ENCODE peak calls at places on chromosomes 3 and 15, in seven cellular contexts. B is A549, R is PC-9, X is fibroblast of lung, S is esophagus squamous epithelium, Q is K562, E is right atrium auricular region. W is an unnamed sample.

GRCh38 chr15:68286256-68286655 is 8.7 kb downstream of the FEM1B start:
- DNase-seq in B (no peak), R (no peak), X (no peak), S (no peak), Q (no peak), E (no peak), W (no peak)

GRCh38 chr15:74783072-74783807 is 1.4 kb downstream of the CSK start:
- DNase-seq in B (no peak), R (no peak), X (peak; percentile 26), S (no peak), Q (peak; percentile 49), E (no peak), W (peak; percentile 42)

GRCh38 chr3:138202945-138203701 is 16.0 kb downstream of the ARMC8 start:
- DNase-seq in B (no peak), R (no peak), X (no peak), S (no peak), Q (no peak), E (no peak), W (no peak)

GRCh38 chr15:59647085-59647484 is 10.2 kb downstream of the GTF2A2 start:
- DNase-seq in B (no peak), R (no peak), X (no peak), S (no peak), Q (no peak), E (no peak), W (no peak)

GRCh38 chr3:51434746-51435323 is 43.8 kb downstream of the RBM15B start:
- DNase-seq in B (peak; percentile 23), R (no peak), X (peak; percentile 53), S (no peak), Q (peak; percentile 53), E (no peak), W (peak; percentile 19)

GRCh38 chr3:106428565-106428994 is 559.8 kb upstream of the CBLB start:
- DNase-seq in B (peak; percentile 18), R (peak; percentile 81), X (peak; percentile 99), S (no peak), Q (no peak), E (peak; percentile 74), W (no peak)

GRCh38 chr15:25877681-25878080 is 14.6 kb upstream of the ATP10A start:
- DNase-seq in B (no peak), R (no peak), X (no peak), S (no peak), Q (no peak), E (no peak), W (no peak)

GRCh38 chr15:40441012-40441735 is 421 bp downstream of the BAHD1 start:
- DNase-seq in B (peak; percentile 48), R (no peak), X (no peak), S (no peak), Q (peak; percentile 73), E (no peak), W (no peak)

GRCh38 chr3:113264741-113265140 is 53.4 kb downstream of the BOC start:
- DNase-seq in B (no peak), R (no peak), X (no peak), S (no peak), Q (no peak), E (no peak), W (no peak)

GRCh38 chr3:106355873-106356272 is 487.1 kb upstream of the CBLB start:
- DNase-seq in B (no peak), R (no peak), X (no peak), S (no peak), Q (no peak), E (no peak), W (no peak)

GRCh38 chr3:72453686-72454085 is 394.6 kb downstream of the SHQ1 start:
- DNase-seq in B (no peak), R (no peak), X (no peak), S (no peak), Q (no peak), E (no peak), W (no peak)

GRCh38 chr3:65019412-65020093 is 331.8 kb upstream of the ADAMTS9 start:
- DNase-seq in B (no peak), R (peak; percentile 76), X (peak; percentile 20), S (no peak), Q (no peak), E (no peak), W (no peak)

GRCh38 chr3:8869613-8870012 is 93.7 kb downstream of the RAD18 start:
- DNase-seq in B (peak; percentile 83), R (peak; percentile 98), X (peak; percentile 74), S (no peak), Q (no peak), E (no peak), W (no peak)

GRCh38 chr3:146256851-146257486 is 6.1 kb upstream of the PLSCR4 start:
- DNase-seq in B (no peak), R (no peak), X (peak; percentile 79), S (no peak), Q (no peak), E (no peak), W (no peak)

GRCh38 chr3:146262711-146263110 is 11.8 kb upstream of the PLSCR4 start:
- DNase-seq in B (no peak), R (no peak), X (no peak), S (no peak), Q (no peak), E (no peak), W (no peak)

GRCh38 chr3:146265720-146266119 is 14.8 kb upstream of the PLSCR4 start:
- DNase-seq in B (no peak), R (no peak), X (no peak), S (no peak), Q (no peak), E (no peak), W (no peak)

GRCh38 chr3:146259880-146260589 is 9.1 kb upstream of the PLSCR4 start:
- DNase-seq in B (no peak), R (no peak), X (no peak), S (no peak), Q (no peak), E (no peak), W (no peak)
- H3K4me3 ChIP-seq in B (no peak overlapping the region), R (no peak overlapping the region), X (no peak overlapping the region), S (no peak overlapping the region), Q (no peak overlapping the region), E (no peak overlapping the region), W (no peak overlapping the region)

GRCh38 chr3:123350971-123351370 is 97.9 kb downstream of the ADCY5 start:
- DNase-seq in B (no peak), R (no peak), X (no peak), S (no peak), Q (no peak), E (no peak), W (no peak)
- H3K4me1 ChIP-seq in B (no peaks in the 10 kb centered on the region), R (no peaks in the 10 kb centered on the region), X (no peaks in the 10 kb centered on the region), S (no peaks in the 10 kb centered on the region), Q (no peaks in the 10 kb centered on the region), E (peaks cover 71% of the 10 kb centered on the region), W (peaks cover 2% of the 10 kb centered on the region)

GRCh38 chr15:66997212-66997611 is 68.2 kb upstream of the SMAD3 start:
- DNase-seq in B (no peak), R (peak; percentile 88), X (peak; percentile 62), S (no peak), Q (no peak), E (no peak), W (no peak)
- H3K9me3 ChIP-seq in B (no peaks in the 10 kb centered on the region), R (no peaks in the 10 kb centered on the region), X (no peaks in the 10 kb centered on the region), S (no peaks in the 10 kb centered on the region), Q (no peaks in the 10 kb centered on the region), E (no peaks in the 10 kb centered on the region), W (no peaks in the 10 kb centered on the region)

GRCh38 chr3:62378329-62378789 is 5.0 kb upstream of the FEZF2 start:
- DNase-seq in B (no peak), R (no peak), X (no peak), S (no peak), Q (no peak), E (no peak), W (peak; percentile 28)
- H3K4me3 ChIP-seq in B (no peak overlapping the region), R (no peak overlapping the region), X (no peak overlapping the region), S (no peak overlapping the region), Q (no peak overlapping the region), E (no peak overlapping the region), W (peak overlapping the region; percentile 7)

GRCh38 chr3:15634671-15635661 is 33.4 kb downstream of the BTD start:
- DNase-seq in B (no peak), R (no peak), X (peak; percentile 80), S (no peak), Q (no peak), E (no peak), W (no peak)
- H3K4me1 ChIP-seq in B (peaks cover 91% of the 10 kb centered on the region), R (peaks cover 93% of the 10 kb centered on the region), X (peaks cover 39% of the 10 kb centered on the region), S (peaks cover 20% of the 10 kb centered on the region), Q (peaks cover 9% of the 10 kb centered on the region), E (peaks cover 45% of the 10 kb centered on the region), W (no peaks in the 10 kb centered on the region)

DNA sequence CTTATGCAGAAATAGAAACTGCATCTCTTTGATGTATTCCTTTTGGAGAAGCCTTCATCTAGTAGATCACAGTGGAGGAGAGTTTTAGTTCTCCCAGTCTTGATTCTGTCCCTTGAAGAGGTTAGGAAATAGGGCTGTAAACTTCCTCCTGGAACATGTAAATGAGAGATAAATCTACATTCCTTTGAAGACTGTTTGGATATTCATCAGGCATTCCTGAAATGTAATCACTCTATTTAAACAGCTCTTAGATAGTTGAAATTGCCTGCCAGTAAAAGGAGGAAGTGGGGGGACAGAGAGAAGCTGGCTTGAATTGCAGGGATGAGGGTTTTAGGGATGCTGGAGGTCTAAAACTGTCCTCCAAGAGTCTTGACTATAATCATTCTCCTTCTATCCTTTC is 254.3 kb upstream of the LRRC3B start:
- DNase-seq in B (no peak), R (no peak), X (no peak), S (no peak), Q (no peak), E (no peak), W (no peak)
- H3K9me3 ChIP-seq in B (peaks cover 2% of the 10 kb centered on the region), R (no peaks in the 10 kb centered on the region), X (no peaks in the 10 kb centered on the region), S (no peaks in the 10 kb centered on the region), Q (peaks cover 1% of the 10 kb centered on the region), E (no peaks in the 10 kb centered on the region), W (no peaks in the 10 kb centered on the region)